ENCODE peak calls at places on chromosomes 2 and 18, in four cellular contexts. One of them, this sample, is unnamed.

GRCh38 chr2:72153026-72153791 is 5.5 kb upstream of the CYP26B1 start:
- DNase-seq in fibroblast of mammary gland: no peak
- DNase-seq in lower lobe of right lung: no peak
- DNase-seq in CD8-positive, alpha-beta T cell: peak
- DNase-seq in this sample: no peak

GRCh38 chr2:28398101-28398834 is 5.6 kb downstream of the FOSL2 start:
- DNase-seq in lower lobe of right lung: no peak
- DNase-seq in fibroblast of mammary gland: peak
- DNase-seq in CD8-positive, alpha-beta T cell: no peak
- DNase-seq in this sample: peak

GRCh38 chr2:43158259-43158880 is 68.0 kb downstream of the ZFP36L2 start:
- DNase-seq in fibroblast of mammary gland: peak
- DNase-seq in lower lobe of right lung: peak
- DNase-seq in CD8-positive, alpha-beta T cell: peak
- DNase-seq in this sample: peak

GRCh38 chr2:216308532-216308931 is 63.8 kb downstream of the MARCHF4 start:
- DNase-seq in CD8-positive, alpha-beta T cell: no peak
- DNase-seq in lower lobe of right lung: no peak
- DNase-seq in fibroblast of mammary gland: peak
- DNase-seq in this sample: peak

GRCh38 chr2:168663993-168664392 is 138.4 kb upstream of the NOSTRIN start:
- DNase-seq in fibroblast of mammary gland: no peak
- DNase-seq in CD8-positive, alpha-beta T cell: no peak
- DNase-seq in lower lobe of right lung: no peak
- DNase-seq in this sample: peak

GRCh38 chr2:55084631-55085030 is 34.4 kb upstream of the RTN4 start:
- DNase-seq in fibroblast of mammary gland: no peak
- DNase-seq in CD8-positive, alpha-beta T cell: no peak
- DNase-seq in lower lobe of right lung: no peak
- DNase-seq in this sample: no peak

GRCh38 chr2:187360286-187360685 is 87.8 kb downstream of the CALCRL start:
- DNase-seq in CD8-positive, alpha-beta T cell: no peak
- DNase-seq in fibroblast of mammary gland: peak
- DNase-seq in lower lobe of right lung: no peak
- DNase-seq in this sample: no peak

GRCh38 chr2:74849228-74849892 is 15.4 kb downstream of the HK2 start:
- DNase-seq in lower lobe of right lung: peak
- DNase-seq in CD8-positive, alpha-beta T cell: peak
- DNase-seq in fibroblast of mammary gland: no peak
- DNase-seq in this sample: no peak

GRCh38 chr2:175030380-175031271 is 25.4 kb upstream of the CHN1 start:
- DNase-seq in fibroblast of mammary gland: peak
- DNase-seq in CD8-positive, alpha-beta T cell: no peak
- DNase-seq in lower lobe of right lung: no peak
- DNase-seq in this sample: peak

GRCh38 chr2:230899287-230899686 is 25.8 kb downstream of the GPR55 start:
- DNase-seq in CD8-positive, alpha-beta T cell: peak
- DNase-seq in fibroblast of mammary gland: no peak
- DNase-seq in lower lobe of right lung: no peak
- DNase-seq in this sample: no peak

GRCh38 chr18:74804677-74805076 is 207.0 kb downstream of the ZNF407 start:
- DNase-seq in fibroblast of mammary gland: no peak
- DNase-seq in lower lobe of right lung: no peak
- DNase-seq in CD8-positive, alpha-beta T cell: no peak
- DNase-seq in this sample: no peak

GRCh38 chr2:119929537-119929936 is 83.3 kb upstream of the EPB41L5 start:
- DNase-seq in fibroblast of mammary gland: no peak
- DNase-seq in lower lobe of right lung: no peak
- DNase-seq in CD8-positive, alpha-beta T cell: no peak
- DNase-seq in this sample: no peak

GRCh38 chr2:38586926-38587325 is 15.8 kb downstream of the HNRNPLL start:
- DNase-seq in fibroblast of mammary gland: peak
- DNase-seq in CD8-positive, alpha-beta T cell: no peak
- DNase-seq in lower lobe of right lung: no peak
- DNase-seq in this sample: no peak

GRCh38 chr2:109612991-109613921 is 510 bp downstream of the SEPTIN10 start:
- DNase-seq in CD8-positive, alpha-beta T cell: no peak
- DNase-seq in fibroblast of mammary gland: peak
- DNase-seq in lower lobe of right lung: peak
- DNase-seq in this sample: peak

GRCh38 chr2:240130393-240131195 is 5.5 kb downstream of the COPS9 start:
- DNase-seq in fibroblast of mammary gland: no peak
- DNase-seq in lower lobe of right lung: peak
- DNase-seq in CD8-positive, alpha-beta T cell: no peak
- DNase-seq in this sample: no peak

GRCh38 chr2:174820361-174820760 is 56.1 kb upstream of the CHRNA1 start:
- DNase-seq in lower lobe of right lung: no peak
- DNase-seq in fibroblast of mammary gland: no peak
- DNase-seq in CD8-positive, alpha-beta T cell: no peak
- DNase-seq in this sample: no peak

GRCh38 chr2:85390941-85391669 is 19.1 kb downstream of the CAPG start:
- DNase-seq in CD8-positive, alpha-beta T cell: peak
- DNase-seq in fibroblast of mammary gland: peak
- DNase-seq in lower lobe of right lung: peak
- DNase-seq in this sample: peak

GRCh38 chr18:77042583-77042982 is 90.0 kb downstream of the MBP start:
- DNase-seq in lower lobe of right lung: no peak
- DNase-seq in CD8-positive, alpha-beta T cell: no peak
- DNase-seq in fibroblast of mammary gland: no peak
- DNase-seq in this sample: no peak

GRCh38 chr2:151973901-151974199 is 125.0 kb downstream of the CACNB4 start:
- DNase-seq in lower lobe of right lung: no peak
- DNase-seq in CD8-positive, alpha-beta T cell: no peak
- DNase-seq in fibroblast of mammary gland: peak
- DNase-seq in this sample: peak

GRCh38 chr18:13574355-13574754 is 152.0 kb downstream of the FAM210A start:
- DNase-seq in CD8-positive, alpha-beta T cell: no peak
- DNase-seq in lower lobe of right lung: no peak
- DNase-seq in fibroblast of mammary gland: no peak
- DNase-seq in this sample: no peak

GRCh38 chr2:230758566-230759480 is 46.2 kb downstream of the CAB39 start:
- DNase-seq in lower lobe of right lung: no peak
- DNase-seq in fibroblast of mammary gland: peak
- DNase-seq in CD8-positive, alpha-beta T cell: no peak
- DNase-seq in this sample: peak

GRCh38 chr2:47776621-47777020 is 6.3 kb upstream of the MSH6 start:
- DNase-seq in CD8-positive, alpha-beta T cell: no peak
- DNase-seq in fibroblast of mammary gland: no peak
- DNase-seq in lower lobe of right lung: no peak
- DNase-seq in this sample: no peak

GRCh38 chr2:235049069-235049468 is 97.3 kb downstream of the SH3BP4 start:
- DNase-seq in lower lobe of right lung: no peak
- DNase-seq in fibroblast of mammary gland: no peak
- DNase-seq in CD8-positive, alpha-beta T cell: no peak
- DNase-seq in this sample: no peak

GRCh38 chr18:35661483-35662146 is 80.1 kb downstream of the GALNT1 start:
- DNase-seq in CD8-positive, alpha-beta T cell: no peak
- DNase-seq in fibroblast of mammary gland: no peak
- DNase-seq in lower lobe of right lung: no peak
- DNase-seq in this sample: no peak

GRCh38 chr18:58603365-58604067 is 25.4 kb downstream of the ALPK2 start:
- DNase-seq in lower lobe of right lung: no peak
- DNase-seq in CD8-positive, alpha-beta T cell: no peak
- DNase-seq in fibroblast of mammary gland: peak
- DNase-seq in this sample: peak

GRCh38 chr2:127024769-127025356 is 82.1 kb downstream of the BIN1 start:
- DNase-seq in fibroblast of mammary gland: peak
- DNase-seq in CD8-positive, alpha-beta T cell: no peak
- DNase-seq in lower lobe of right lung: no peak
- DNase-seq in this sample: peak

GRCh38 chr18:50494569-50494968 is 65.3 kb upstream of the MAPK4 start:
- DNase-seq in fibroblast of mammary gland: peak
- DNase-seq in CD8-positive, alpha-beta T cell: no peak
- DNase-seq in lower lobe of right lung: no peak
- DNase-seq in this sample: no peak

GRCh38 chr2:118169359-118170005 is 81.2 kb downstream of the INSIG2 start:
- DNase-seq in fibroblast of mammary gland: no peak
- DNase-seq in CD8-positive, alpha-beta T cell: peak
- DNase-seq in lower lobe of right lung: peak
- DNase-seq in this sample: no peak

GRCh38 chr2:206979922-206980321 is 40.6 kb downstream of the CPO start:
- DNase-seq in CD8-positive, alpha-beta T cell: no peak
- DNase-seq in fibroblast of mammary gland: no peak
- DNase-seq in lower lobe of right lung: no peak
- DNase-seq in this sample: no peak

GRCh38 chr2:44016282-44016681 is 20.5 kb upstream of the LRPPRC start:
- DNase-seq in lower lobe of right lung: no peak
- DNase-seq in fibroblast of mammary gland: peak
- DNase-seq in CD8-positive, alpha-beta T cell: peak
- DNase-seq in this sample: peak

GRCh38 chr2:182015334-182016109 is 29.9 kb downstream of the PPP1R1C start:
- DNase-seq in lower lobe of right lung: no peak
- DNase-seq in CD8-positive, alpha-beta T cell: no peak
- DNase-seq in fibroblast of mammary gland: no peak
- DNase-seq in this sample: peak

GRCh38 chr2:171787333-171788072 is 100.2 kb downstream of the DYNC1I2 start:
- DNase-seq in lower lobe of right lung: no peak
- DNase-seq in CD8-positive, alpha-beta T cell: no peak
- DNase-seq in fibroblast of mammary gland: no peak
- DNase-seq in this sample: no peak

GRCh38 chr2:45888641-45889040 is 237.2 kb downstream of the PRKCE start:
- DNase-seq in lower lobe of right lung: no peak
- DNase-seq in CD8-positive, alpha-beta T cell: no peak
- DNase-seq in fibroblast of mammary gland: no peak
- DNase-seq in this sample: no peak
- H3K4me3 ChIP-seq in lower lobe of right lung: no peak
- H3K4me3 ChIP-seq in CD8-positive, alpha-beta T cell: no peak
- H3K4me3 ChIP-seq in fibroblast of mammary gland: no peak
- H3K4me3 ChIP-seq in this sample: no peak

GRCh38 chr18:56330381-56331115 is 307.8 kb downstream of the TXNL1 start:
- DNase-seq in lower lobe of right lung: no peak
- DNase-seq in fibroblast of mammary gland: no peak
- DNase-seq in CD8-positive, alpha-beta T cell: no peak
- DNase-seq in this sample: no peak
- TF ChIP-seq CTCF in lower lobe of right lung: no peak
- TF ChIP-seq CTCF in fibroblast of mammary gland: no peak
- TF ChIP-seq CTCF in CD8-positive, alpha-beta T cell: no peak
- TF ChIP-seq CTCF in this sample: no peak

DNA sequence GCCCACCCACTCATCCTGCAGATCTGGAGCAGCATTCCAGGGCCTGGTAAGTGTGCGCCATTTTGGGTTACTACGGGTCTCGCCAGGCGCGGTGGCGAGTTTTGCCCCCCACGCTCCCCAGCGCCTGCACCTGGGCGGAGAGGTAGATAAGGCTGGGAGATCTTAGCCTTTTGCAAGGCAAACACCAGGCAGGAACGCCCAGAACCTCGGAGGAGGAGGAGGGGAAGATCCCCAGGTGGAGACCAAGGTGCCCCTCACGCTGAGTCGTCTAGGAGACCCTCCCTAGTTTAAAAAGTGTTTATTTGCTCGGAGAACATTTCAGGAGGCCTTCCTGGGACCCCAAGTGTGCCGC is 365 bp upstream of the RAMP1 start:
- DNase-seq in fibroblast of mammary gland: no peak
- DNase-seq in lower lobe of right lung: no peak
- DNase-seq in CD8-positive, alpha-beta T cell: no peak
- DNase-seq in this sample: no peak
- H3K4me3 ChIP-seq in fibroblast of mammary gland: peak
- H3K4me3 ChIP-seq in lower lobe of right lung: no peak
- H3K4me3 ChIP-seq in CD8-positive, alpha-beta T cell: no peak
- H3K4me3 ChIP-seq in this sample: peak

GRCh38 chr18:14978191-14978590 is 230.2 kb downstream of the ANKRD30B start:
- DNase-seq in lower lobe of right lung: no peak
- DNase-seq in CD8-positive, alpha-beta T cell: no peak
- DNase-seq in fibroblast of mammary gland: no peak
- DNase-seq in this sample: no peak

GRCh38 chr18:14976736-14977430 is 228.9 kb downstream of the ANKRD30B start:
- DNase-seq in fibroblast of mammary gland: peak
- DNase-seq in CD8-positive, alpha-beta T cell: no peak
- DNase-seq in lower lobe of right lung: no peak
- DNase-seq in this sample: peak

GRCh38 chr18:14975431-14975830 is 227.5 kb downstream of the ANKRD30B start:
- DNase-seq in CD8-positive, alpha-beta T cell: no peak
- DNase-seq in lower lobe of right lung: no peak
- DNase-seq in fibroblast of mammary gland: no peak
- DNase-seq in this sample: no peak

GRCh38 chr18:14979875-14980274 is 231.9 kb downstream of the ANKRD30B start:
- DNase-seq in CD8-positive, alpha-beta T cell: no peak
- DNase-seq in lower lobe of right lung: no peak
- DNase-seq in fibroblast of mammary gland: no peak
- DNase-seq in this sample: no peak

DNA sequence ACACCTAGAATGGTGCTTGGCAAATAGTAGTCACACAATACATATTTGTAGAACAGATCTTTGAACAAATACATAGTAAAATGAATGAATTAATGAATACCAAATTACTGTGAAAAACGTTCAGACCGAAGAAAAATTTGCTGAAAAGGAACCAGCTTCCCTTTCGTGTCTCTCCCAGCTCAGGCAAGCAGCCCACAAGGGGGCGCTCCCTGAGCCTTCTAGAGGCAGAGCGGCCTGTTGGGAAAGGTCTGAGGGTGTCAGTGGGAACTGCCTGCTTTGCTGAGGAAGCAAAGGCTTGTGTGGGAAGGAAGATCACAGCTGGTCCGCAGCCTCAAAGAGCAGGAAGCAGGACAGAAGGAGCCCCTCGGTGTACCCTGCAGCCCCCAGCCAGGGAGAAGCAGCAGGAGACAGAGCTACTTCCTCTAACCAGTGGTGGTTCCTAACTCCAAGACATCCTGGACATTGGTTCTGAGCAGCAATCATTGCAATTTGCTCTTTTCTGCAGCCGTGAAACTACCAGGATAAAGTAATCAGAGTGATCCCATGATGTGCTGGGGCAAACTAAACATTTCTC is 231.1 kb downstream of the ANKRD30B start:
- DNase-seq in lower lobe of right lung: no peak
- DNase-seq in fibroblast of mammary gland: peak
- DNase-seq in CD8-positive, alpha-beta T cell: no peak
- DNase-seq in this sample: peak
- TF ChIP-seq CTCF in lower lobe of right lung: peak
- TF ChIP-seq CTCF in fibroblast of mammary gland: peak
- TF ChIP-seq CTCF in CD8-positive, alpha-beta T cell: no peak
- TF ChIP-seq CTCF in this sample: peak

GRCh38 chr2:195022514-195022842 is 634.5 kb upstream of the SLC39A10 start:
- DNase-seq in CD8-positive, alpha-beta T cell: no peak
- DNase-seq in fibroblast of mammary gland: no peak
- DNase-seq in lower lobe of right lung: peak
- DNase-seq in this sample: no peak
- H3K4me3 ChIP-seq in CD8-positive, alpha-beta T cell: no peak
- H3K4me3 ChIP-seq in fibroblast of mammary gland: no peak
- H3K4me3 ChIP-seq in lower lobe of right lung: no peak
- H3K4me3 ChIP-seq in this sample: no peak

DNA sequence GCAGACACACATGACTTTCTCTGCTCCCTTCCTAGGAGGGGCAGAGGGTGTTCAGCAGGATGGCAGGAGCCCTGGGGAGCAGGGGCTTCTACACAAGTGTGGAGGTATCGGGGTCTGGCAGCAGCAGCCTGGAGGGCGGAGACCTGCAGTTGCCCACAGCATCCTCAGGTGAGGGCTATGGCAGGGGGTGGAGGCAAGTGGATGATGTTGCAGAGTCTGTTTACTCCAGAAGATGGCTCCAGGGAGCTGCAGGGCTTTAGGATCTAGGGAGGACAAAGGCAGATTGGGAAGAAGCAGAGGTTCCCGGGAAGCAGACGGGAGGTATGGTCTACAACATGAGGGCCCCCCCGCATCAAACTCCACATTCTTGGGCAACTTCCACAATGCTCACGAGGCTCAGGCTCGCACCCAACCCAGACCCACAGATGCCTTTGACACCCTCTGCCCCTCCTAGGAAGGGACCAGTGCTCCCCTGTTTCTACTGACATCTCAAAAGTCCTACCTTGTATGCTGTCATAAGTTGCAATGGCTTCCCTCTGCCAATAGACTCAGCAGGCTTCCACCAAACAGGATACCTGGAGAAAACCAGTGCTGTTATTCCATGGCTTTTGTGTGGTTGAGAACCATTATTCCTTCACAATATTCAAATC is 12.0 kb upstream of the ATP6V1C2 start:
- DNase-seq in CD8-positive, alpha-beta T cell: no peak
- DNase-seq in fibroblast of mammary gland: no peak
- DNase-seq in lower lobe of right lung: no peak
- DNase-seq in this sample: no peak
- TF ChIP-seq CTCF in CD8-positive, alpha-beta T cell: no peak
- TF ChIP-seq CTCF in fibroblast of mammary gland: peak
- TF ChIP-seq CTCF in lower lobe of right lung: no peak
- TF ChIP-seq CTCF in this sample: peak

This sample was measured in astrocyte of the spinal cord.